ENCODE peak calls at places on chromosome 20, in five cellular contexts. U is fibroblast of the aortic adventitia, C is osteoblast, S is Peyer's patch, N is HL-60. Q is an unnamed sample.

GRCh38 chr20:38581013-38581412 is at the start of gene ADIG:
- DNase-seq in U (no peak), C (no peak), S (no peak), N (no peak), Q (no peak)

GRCh38 chr20:8267009-8267408 is 134.9 kb downstream of the PLCB1 start:
- DNase-seq in U (no peak), N (no peak), C (no peak), S (no peak), Q (no peak)

GRCh38 chr20:5092765-5093339 is 26.9 kb downstream of the PCNA start:
- DNase-seq in S (no peak), C (no peak), U (no peak), N (no peak), Q (no peak)

GRCh38 chr20:63495771-63496403 is 3.0 kb downstream of the EEF1A2 start:
- DNase-seq in N (peak), S (peak), U (peak), C (peak), Q (peak)

GRCh38 chr20:21503345-21503744 is 10.5 kb downstream of the NKX2-2 start:
- DNase-seq in N (no peak), C (peak), S (no peak), U (no peak), Q (no peak)

GRCh38 chr20:50577175-50578018 is 67.2 kb downstream of the PTPN1 start:
- DNase-seq in C (peak), S (peak), N (no peak), U (no peak), Q (no peak)

GRCh38 chr20:47220161-47220582 is 136.3 kb downstream of the ZMYND8 start:
- DNase-seq in U (peak), C (no peak), N (no peak), S (peak), Q (no peak)

GRCh38 chr20:56400001-56400640 is 7.7 kb downstream of the CSTF1 start:
- DNase-seq in N (no peak), C (no peak), S (peak), U (peak), Q (no peak)

GRCh38 chr20:56212071-56212470 is 36.5 kb upstream of the MC3R start:
- DNase-seq in N (no peak), S (no peak), C (no peak), U (no peak), Q (no peak)

GRCh38 chr20:63639093-63639860 is 12.4 kb upstream of the GMEB2 start:
- DNase-seq in U (no peak), S (peak), N (no peak), C (no peak), Q (no peak)

GRCh38 chr20:48492188-48493070 is 335.4 kb downstream of the PREX1 start:
- DNase-seq in S (no peak), U (no peak), N (no peak), C (peak), Q (no peak)

GRCh38 chr20:39661833-39662232 is 699.7 kb downstream of the DHX35 start:
- DNase-seq in N (no peak), U (peak), C (no peak), S (no peak), Q (no peak)

GRCh38 chr20:58054744-58055373 is 173.6 kb downstream of the ANKRD60 start:
- DNase-seq in N (no peak), S (no peak), C (no peak), U (peak), Q (no peak)

GRCh38 chr20:2742934-2743559 is 50.5 kb downstream of the EBF4 start:
- DNase-seq in C (peak), S (peak), U (peak), N (peak), Q (peak)

GRCh38 chr20:23027721-23028120 is 7.4 kb upstream of the SSTR4 start:
- DNase-seq in S (no peak), N (no peak), C (no peak), U (no peak), Q (no peak)

GRCh38 chr20:23520185-23520584 is 29.3 kb downstream of the CST8 start:
- DNase-seq in N (no peak), S (no peak), U (no peak), C (no peak), Q (no peak)

GRCh38 chr20:63574156-63574828 is at the start of gene HELZ2:
- DNase-seq in C (peak), U (peak), N (no peak), S (peak), Q (peak)

GRCh38 chr20:19435820-19436219 is 223.4 kb downstream of the SLC24A3 start:
- DNase-seq in N (no peak), U (no peak), C (no peak), S (no peak), Q (no peak)

GRCh38 chr20:55565374-55565773 is 439.9 kb downstream of the CBLN4 start:
- DNase-seq in U (no peak), S (no peak), C (no peak), N (no peak), Q (no peak)

GRCh38 chr20:59948828-59949720 is 8.9 kb downstream of the FAM217B start:
- DNase-seq in N (no peak), U (peak), S (no peak), C (no peak), Q (no peak)

GRCh38 chr20:50363479-50363878 is 146.7 kb upstream of the PTPN1 start:
- DNase-seq in C (no peak), U (no peak), S (no peak), N (no peak), Q (no peak)

GRCh38 chr20:38961530-38962043 is 557 bp upstream of the DHX35 start:
- DNase-seq in U (no peak), C (no peak), S (no peak), N (no peak), Q (no peak)

GRCh38 chr20:63979549-63980316 is at the start of gene SAMD10:
- DNase-seq in U (no peak), C (peak), S (peak), N (peak), Q (peak)

GRCh38 chr20:47352332-47353223 is 3.9 kb downstream of the ZMYND8 start:
- DNase-seq in N (no peak), S (no peak), U (peak), C (no peak), Q (no peak)

GRCh38 chr20:3863317-3863716 is 16.7 kb downstream of the MAVS start:
- DNase-seq in S (no peak), N (no peak), C (peak), U (no peak), Q (no peak)

GRCh38 chr20:40562031-40562430 is 127.0 kb downstream of the MAFB start:
- DNase-seq in S (no peak), U (no peak), N (no peak), C (no peak), Q (no peak)

GRCh38 chr20:3330046-3330741 is 77.3 kb downstream of the DNAAF9 start:
- DNase-seq in U (peak), N (no peak), C (no peak), S (no peak), Q (no peak)

GRCh38 chr20:22993823-22994222 is 41.3 kb upstream of the SSTR4 start:
- DNase-seq in N (no peak), S (no peak), U (no peak), C (no peak), Q (no peak)

GRCh38 chr20:35269055-35269781 is 8.7 kb downstream of the MMP24OS start:
- DNase-seq in C (peak), U (peak), S (peak), N (no peak), Q (peak)

GRCh38 chr20:54355631-54356280 is 119.6 kb upstream of the DOK5 start:
- DNase-seq in U (peak), S (no peak), N (no peak), C (no peak), Q (no peak)

GRCh38 chr20:8812818-8813217 is 256.1 kb upstream of the PLCB4 start:
- DNase-seq in U (no peak), N (no peak), C (no peak), S (no peak), Q (no peak)

GRCh38 chr20:4956200-4956810 is 45.0 kb downstream of the SLC23A2 start:
- DNase-seq in N (peak), U (peak), S (no peak), C (no peak), Q (no peak)

GRCh38 chr20:22402550-22402949 is 181.8 kb downstream of the FOXA2 start:
- DNase-seq in C (no peak), N (no peak), S (no peak), U (no peak), Q (no peak)

GRCh38 chr20:50054626-50055511 is 58.1 kb downstream of the UBE2V1 start:
- DNase-seq in C (peak), U (peak), S (no peak), N (no peak), Q (peak)

GRCh38 chr20:49505518-49505917 is 23.1 kb upstream of the KCNB1 start:
- DNase-seq in N (no peak), S (no peak), U (peak), C (no peak), Q (no peak)

GRCh38 chr20:41110930-41111577 is 26.3 kb upstream of the PLCG1 start:
- DNase-seq in C (no peak), S (no peak), U (no peak), N (no peak), Q (no peak)

GRCh38 chr20:33693741-33694645 is 7.8 kb upstream of the E2F1 start:
- DNase-seq in C (no peak), N (no peak), U (peak), S (no peak), Q (no peak)

DNA sequence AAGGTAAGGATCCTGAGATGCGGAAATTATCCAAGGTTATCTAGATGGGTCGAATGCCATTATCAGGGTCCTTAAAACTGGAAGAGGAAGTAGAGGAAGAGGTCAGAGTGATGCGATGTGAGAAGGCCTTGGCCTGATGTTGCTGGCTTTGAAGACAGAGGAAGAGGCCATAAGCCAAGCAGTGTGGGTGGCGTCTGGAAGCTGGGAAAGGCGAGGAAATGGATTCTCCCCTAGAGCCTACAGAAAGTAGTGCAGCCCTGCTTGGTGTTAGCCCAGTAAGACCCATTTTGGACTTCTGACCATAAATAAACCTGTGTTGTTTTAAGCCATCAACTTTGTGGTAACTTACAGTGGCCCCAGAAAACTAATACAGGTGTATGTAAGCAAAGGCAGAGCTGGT is 2.0 kb downstream of the SRXN1 start:
- DNase-seq in C (no peak), S (no peak), U (peak), N (no peak), Q (no peak)
- TF ChIP-seq CTCF in C (peak), S (no peak), U (peak), N (no peak), Q (no peak)

DNA sequence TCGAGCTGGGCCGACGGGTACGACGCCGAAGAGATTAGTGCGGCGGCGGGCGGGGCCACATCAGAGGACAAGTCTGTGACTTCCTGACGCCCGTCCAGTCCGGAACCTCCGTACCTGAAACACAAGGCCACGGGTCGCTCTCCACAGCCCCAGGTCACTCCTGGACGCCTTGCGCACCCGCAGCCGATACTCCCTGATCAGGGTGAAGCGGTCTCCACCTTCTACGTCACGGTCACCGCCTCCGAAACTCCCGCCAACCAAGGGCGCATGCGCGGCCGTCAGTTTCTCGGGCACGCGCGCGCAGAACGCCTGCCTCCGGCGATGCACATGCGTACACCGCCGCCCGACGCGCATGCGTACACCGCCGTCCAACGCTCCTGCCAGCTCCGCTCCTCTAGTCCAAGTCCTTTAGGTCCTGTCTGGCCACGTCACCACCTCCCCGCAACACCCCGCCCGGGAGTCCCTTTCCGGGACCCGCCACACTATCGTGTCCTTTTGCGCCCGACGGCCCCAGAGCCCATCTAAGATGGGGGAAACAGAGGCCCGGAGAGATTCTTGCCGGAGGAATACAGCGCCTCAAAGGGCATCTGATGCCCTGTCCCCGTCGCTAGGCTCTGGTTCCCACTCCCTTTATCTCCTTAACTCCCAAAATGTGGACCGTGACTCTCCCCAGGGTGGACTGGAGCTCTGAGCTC is at the start of gene DSN1:
- DNase-seq in N (peak), S (peak), C (peak), U (peak), Q (peak)
- TF ChIP-seq CTCF in N (no peak), S (no peak), C (no peak), U (no peak), Q (no peak)

DNA sequence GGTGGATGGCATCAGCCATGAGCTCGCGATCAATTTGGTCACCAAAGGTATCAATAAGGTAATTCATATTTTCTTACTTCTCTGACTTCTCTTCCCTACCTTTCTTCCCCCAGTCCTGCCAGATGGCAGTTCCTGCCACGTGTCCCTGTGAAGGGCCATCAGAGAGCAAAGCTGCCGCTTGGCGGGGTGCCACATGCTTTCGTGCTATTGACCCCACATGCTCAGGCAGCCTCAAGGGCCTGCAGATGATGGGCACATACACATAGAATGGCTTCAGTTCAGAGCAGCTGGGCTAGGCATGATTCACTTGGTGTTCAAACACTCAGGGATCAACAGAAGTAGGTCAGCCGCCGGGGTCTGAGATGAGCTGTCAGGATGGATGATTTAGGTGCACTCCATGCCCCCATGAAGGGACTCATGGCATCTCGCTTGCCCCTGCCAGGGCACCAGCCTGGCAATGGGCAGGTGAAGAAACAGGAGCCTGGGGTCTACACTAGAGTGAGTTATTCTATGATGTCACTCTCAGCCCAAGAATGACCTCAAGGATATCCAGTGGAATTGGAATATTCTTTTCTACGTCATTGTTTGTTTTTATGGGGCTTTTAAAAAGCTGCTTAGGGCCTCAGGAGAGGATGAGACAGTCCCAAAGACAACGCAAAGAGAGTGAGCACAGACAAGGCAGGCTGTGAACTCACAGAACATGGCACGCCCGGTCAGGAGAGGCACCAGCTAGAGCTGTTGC is 25.5 kb downstream of the BANF2 start:
- DNase-seq in S (no peak), U (no peak), C (no peak), N (no peak), Q (no peak)
- TF ChIP-seq CTCF in S (no peak), U (no peak), C (no peak), N (no peak), Q (no peak)

GRCh38 chr20:37520417-37520751 is 666 bp upstream of the NNAT start:
- DNase-seq in S (no peak), C (no peak), N (no peak), U (no peak), Q (no peak)

GRCh38 chr20:37518606-37519507 is 2.2 kb upstream of the NNAT start:
- DNase-seq in C (no peak), U (no peak), N (no peak), S (no peak), Q (no peak)

GRCh38 chr20:37521091-37521771 is at the start of gene NNAT:
- DNase-seq in U (no peak), C (no peak), S (no peak), N (no peak), Q (peak)

GRCh38 chr20:37518059-37518458 is 3.0 kb upstream of the NNAT start:
- DNase-seq in U (no peak), C (no peak), S (no peak), N (no peak), Q (no peak)

DNA sequence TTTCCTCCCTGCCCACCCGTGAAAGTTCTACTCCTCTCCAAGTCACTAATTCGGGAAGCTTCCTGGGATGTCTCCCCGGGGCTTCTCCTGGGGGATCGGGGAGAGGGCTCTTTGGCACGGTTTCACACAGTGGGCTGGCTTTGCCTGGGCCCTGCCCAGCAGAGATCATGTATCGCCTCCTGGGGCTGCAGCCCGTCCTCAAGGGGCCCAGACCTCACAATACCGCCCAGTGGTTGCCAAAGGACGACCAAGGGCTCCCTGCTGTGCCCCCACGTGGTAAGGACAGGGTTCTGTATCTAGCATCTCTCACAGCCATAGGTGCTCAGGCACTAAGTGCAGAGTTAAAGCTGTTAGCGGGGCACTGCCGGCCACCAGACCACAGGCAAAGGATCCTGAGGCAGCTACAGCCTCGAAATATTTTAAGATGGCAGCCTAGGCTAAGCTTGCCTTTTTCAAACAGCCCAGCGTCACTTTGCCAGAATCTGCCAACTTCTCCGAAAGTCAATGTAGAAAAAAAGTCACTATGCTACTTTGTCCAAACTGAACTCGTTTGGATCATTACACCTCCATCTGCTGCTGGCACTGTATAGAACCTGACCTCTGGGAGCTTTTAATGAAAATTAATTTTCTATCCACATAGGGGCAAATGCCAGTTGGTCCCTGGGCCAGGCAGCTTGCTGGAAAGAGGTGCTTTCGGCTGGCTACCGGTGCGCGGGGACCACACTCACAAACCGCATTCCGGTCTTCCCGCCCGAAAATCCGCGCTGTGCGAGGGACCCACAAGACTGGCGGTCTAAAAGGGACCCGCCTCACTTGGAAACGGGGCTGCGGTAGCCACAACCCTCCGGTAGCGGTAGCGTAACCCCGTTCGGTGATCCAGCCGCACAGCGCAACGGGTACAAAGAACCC is 1.3 kb upstream of the NNAT start:
- DNase-seq in S (no peak), N (no peak), U (no peak), C (no peak), Q (no peak)
- TF ChIP-seq CTCF in S (no peak), N (no peak), U (no peak), C (peak), Q (no peak)

DNA sequence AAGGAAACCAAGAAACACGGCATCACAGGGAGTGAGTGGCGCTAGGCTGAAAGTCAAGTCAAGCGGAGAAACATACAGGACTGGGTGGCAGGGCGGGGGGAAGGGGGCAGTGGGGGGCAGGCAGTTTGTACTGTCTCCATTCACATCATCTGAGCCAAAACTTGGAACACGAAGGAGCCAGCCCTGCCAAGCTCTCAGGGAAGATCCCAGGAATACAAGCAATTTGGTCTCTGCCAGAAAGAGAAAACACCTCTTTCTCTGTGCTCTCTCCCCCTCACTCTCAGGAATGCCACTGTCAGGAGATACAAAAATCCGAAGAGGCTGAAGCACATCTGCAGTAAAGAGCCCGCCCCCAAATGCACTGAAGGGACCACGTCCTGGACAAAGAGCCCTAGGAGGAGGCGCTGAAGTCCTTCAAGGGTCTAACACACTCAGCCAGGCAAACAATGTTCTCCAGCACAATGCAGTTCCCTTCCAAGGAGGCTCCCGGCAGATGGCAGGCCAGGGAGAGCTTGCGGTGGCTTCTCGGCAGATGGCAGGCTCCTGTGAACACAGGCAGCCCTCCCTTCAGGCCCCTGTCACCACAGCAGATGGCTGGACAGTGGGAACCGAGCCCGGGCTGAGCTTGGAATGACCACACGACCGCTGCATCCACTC is 90.0 kb downstream of the ATP9A start:
- DNase-seq in C (no peak), N (no peak), S (no peak), U (no peak), Q (no peak)
- TF ChIP-seq CTCF in C (no peak), N (no peak), S (no peak), U (no peak), Q (no peak)

GRCh38 chr20:10647471-10647870 is 26.3 kb downstream of the JAG1 start:
- DNase-seq in N (no peak), S (no peak), C (no peak), U (no peak), Q (no peak)
- TF ChIP-seq CTCF in N (no peak), S (no peak), C (peak), U (peak), Q (peak)

GRCh38 chr20:13941031-13941430 is 49.4 kb downstream of the SEL1L2 start:
- DNase-seq in U (no peak), N (no peak), S (no peak), C (no peak), Q (no peak)
- TF ChIP-seq CTCF in U (no peak), N (no peak), S (no peak), C (no peak), Q (no peak)